ENCODE peak calls at places on chromosomes 7 and 10, in four cellular contexts. E, H, G and M are unnamed samples.

GRCh38 chr7:139041378-139042053 is 5.7 kb upstream of the ZC3HAV1L start:
- DNase-seq in E (no peak), G (no peak), H (no peak), M (no peak)

GRCh38 chr10:19724287-19724686 is 91.9 kb upstream of the PLXDC2 start:
- DNase-seq in E (no peak), G (no peak), H (no peak), M (no peak)

GRCh38 chr7:87216701-87217508 is 2.6 kb downstream of the TMEM243 start:
- DNase-seq in H (peak; percentile 88), E (no peak), G (no peak), M (no peak)

GRCh38 chr10:33238643-33239042 is 95.8 kb downstream of the NRP1 start:
- DNase-seq in G (peak; percentile 48), H (no peak), E (no peak), M (no peak)

GRCh38 chr10:108653466-108653865 is 1269.8 kb downstream of the XPNPEP1 start:
- DNase-seq in E (no peak), G (no peak), H (no peak), M (no peak)

GRCh38 chr7:129184979-129185670 is 3.3 kb upstream of the SMO start:
- DNase-seq in H (no peak), E (no peak), G (no peak), M (no peak)

GRCh38 chr10:51709324-51709972 is 10.1 kb upstream of the CSTF2T start:
- DNase-seq in G (no peak), E (no peak), H (no peak), M (no peak)

GRCh38 chr10:71512794-71513379 is 116.2 kb downstream of the CDH23 start:
- DNase-seq in H (peak; percentile 23), G (no peak), E (no peak), M (no peak)

GRCh38 chr7:99132922-99133321 is 11.0 kb downstream of the SMURF1 start:
- DNase-seq in G (no peak), E (no peak), H (no peak), M (no peak)

GRCh38 chr10:110989016-110989415 is 69.6 kb downstream of the SHOC2 start:
- DNase-seq in E (no peak), G (no peak), H (no peak), M (no peak)

GRCh38 chr7:104536956-104537355 is 208.6 kb downstream of the LHFPL3 start:
- DNase-seq in E (no peak), H (no peak), G (no peak), M (no peak)

GRCh38 chr10:34031410-34031809 is 696.9 kb upstream of the NRP1 start:
- DNase-seq in G (peak; percentile 7), E (no peak), H (no peak), M (no peak)

GRCh38 chr7:474605-475424 is 44.8 kb downstream of the PDGFA start:
- DNase-seq in H (no peak), E (no peak), G (no peak), M (no peak)

GRCh38 chr10:52314007-52314821 is at the start of gene DKK1:
- DNase-seq in G (peak; percentile 71), H (peak; percentile 49), E (no peak), M (no peak)

GRCh38 chr7:149196705-149197171 is 1.4 kb downstream of the ZNF282 start:
- DNase-seq in H (no peak), G (no peak), E (no peak), M (no peak)

GRCh38 chr10:80278480-80278879 is 11.0 kb downstream of the MAT1A start:
- DNase-seq in H (no peak), G (no peak), E (no peak), M (no peak)

GRCh38 chr7:34187908-34188307 is 282.6 kb downstream of the BMPER start:
- DNase-seq in H (no peak), E (no peak), G (no peak), M (no peak)

GRCh38 chr10:118968482-118968881 is 61.0 kb upstream of the NANOS1 start:
- DNase-seq in G (no peak), H (no peak), E (no peak), M (no peak)

GRCh38 chr10:12833451-12833850 is 168.1 kb downstream of the CCDC3 start:
- DNase-seq in H (no peak), G (no peak), E (no peak), M (no peak)

GRCh38 chr7:128831178-128831993 is 1.2 kb downstream of the FLNC start:
- DNase-seq in E (no peak), G (no peak), H (no peak), M (no peak)

GRCh38 chr7:50851891-50852290 is 69.2 kb upstream of the GRB10 start:
- DNase-seq in H (no peak), G (no peak), E (no peak), M (no peak)

GRCh38 chr10:72814134-72814790 is 79.3 kb upstream of the OIT3 start:
- DNase-seq in E (no peak), H (no peak), G (no peak), M (no peak)

GRCh38 chr7:141354251-141354650 is 197.0 kb upstream of the AGK start:
- DNase-seq in G (no peak), H (no peak), E (no peak), M (no peak)

GRCh38 chr7:113331155-113331898 is 213.0 kb upstream of the SMIM30 start:
- DNase-seq in G (no peak), H (no peak), E (no peak), M (no peak)

GRCh38 chr7:49488573-49488972 is 284.9 kb upstream of the VWC2 start:
- DNase-seq in G (no peak), H (no peak), E (no peak), M (no peak)

GRCh38 chr10:91103384-91104184 is 116.9 kb upstream of the PCGF5 start:
- DNase-seq in H (no peak), G (no peak), E (no peak), M (no peak)

GRCh38 chr10:114412907-114413386 is 8.6 kb upstream of the AFAP1L2 start:
- DNase-seq in E (no peak), H (no peak), G (no peak), M (peak; percentile 79)

GRCh38 chr7:22333680-22334141 is 23.2 kb downstream of the RAPGEF5 start:
- DNase-seq in H (no peak), G (no peak), E (no peak), M (no peak)

GRCh38 chr7:124701955-124702354 is 63.6 kb downstream of the GPR37 start:
- DNase-seq in E (peak; percentile 64), H (no peak), G (no peak), M (no peak)

GRCh38 chr10:5570007-5570655 is 45.4 kb downstream of the CALML3 start:
- DNase-seq in G (no peak), E (no peak), H (no peak), M (no peak)

GRCh38 chr10:123158682-123159081 is 4.5 kb downstream of the BUB3 start:
- DNase-seq in G (no peak), E (no peak), H (no peak), M (no peak)

GRCh38 chr10:69061305-69062161 is 26.4 kb upstream of the SRGN start:
- DNase-seq in G (peak; percentile 71), E (peak; percentile 39), H (peak; percentile 99), M (peak; percentile 72)

GRCh38 chr10:24080207-24080606 is 128.7 kb upstream of the KIAA1217 start:
- DNase-seq in H (no peak), E (no peak), G (no peak), M (no peak)

GRCh38 chr7:1706721-1707613 is 36.9 kb downstream of the ELFN1 start:
- DNase-seq in E (no peak), G (no peak), H (no peak), M (no peak)

GRCh38 chr10:67788028-67788886 is 49.7 kb downstream of the DNAJC12 start:
- DNase-seq in H (no peak), E (no peak), G (peak; percentile 16), M (no peak)

GRCh38 chr7:92874567-92874966 is 38.2 kb upstream of the CDK6 start:
- DNase-seq in G (no peak), H (no peak), E (no peak), M (no peak)

GRCh38 chr7:128863433-128863989 is 855 bp downstream of the ATP6V1F start:
- DNase-seq in G (no peak), H (no peak), E (no peak), M (no peak)

GRCh38 chr10:69492746-69493462 is 41.6 kb downstream of the TSPAN15 start:
- DNase-seq in E (no peak), G (no peak), H (no peak), M (no peak)

GRCh38 chr10:69181433-69181832 is 1.4 kb downstream of the SUPV3L1 start:
- DNase-seq in H (no peak), G (no peak), E (no peak), M (no peak)